ENCODE peak calls at places on chromosomes 6 and 20, in five cellular contexts. D is GM12892, H is body of pancreas, V is mucosa of descending colon, L is C1 segment of cervical spinal cord. C is an unnamed sample.

GRCh38 chr6:159094444-159095252 is 49.9 kb upstream of the TAGAP start:
- DNase-seq in D (peak), L (no peak), V (no peak), H (no peak), C (no peak)

GRCh38 chr20:58192567-58192966 is 35.9 kb downstream of the ANKRD60 start:
- DNase-seq in L (no peak), V (no peak), H (no peak), D (peak), C (no peak)

GRCh38 chr20:41029150-41029872 is 689 bp downstream of the TOP1 start:
- DNase-seq in D (peak), H (peak), V (peak), L (peak), C (peak)

GRCh38 chr6:8192067-8192466 is 89.7 kb upstream of the EEF1E1 start:
- DNase-seq in V (no peak), L (no peak), D (no peak), H (no peak), C (no peak)

GRCh38 chr20:33862709-33863403 is 51.7 kb downstream of the CHMP4B start:
- DNase-seq in D (peak), V (peak), L (peak), H (peak), C (no peak)

GRCh38 chr6:158972241-158973233 is 27.5 kb downstream of the RSPH3 start:
- DNase-seq in H (no peak), D (no peak), L (no peak), V (peak), C (no peak)

GRCh38 chr20:986733-987355 is 15.3 kb downstream of the RSPO4 start:
- DNase-seq in V (no peak), D (no peak), L (no peak), H (no peak), C (no peak)

GRCh38 chr20:33646191-33646590 is 15.9 kb upstream of the C20orf144 start:
- DNase-seq in D (no peak), V (no peak), H (no peak), L (no peak), C (no peak)

GRCh38 chr6:16778521-16778920 is 17.3 kb upstream of the ATXN1 start:
- DNase-seq in H (no peak), V (no peak), D (no peak), L (no peak), C (no peak)

GRCh38 chr6:9404351-9405146 is 969.2 kb upstream of the SLC35B3 start:
- DNase-seq in D (no peak), L (no peak), V (no peak), H (no peak), C (no peak)

GRCh38 chr6:5308066-5308465 is 46.8 kb downstream of the FARS2 start:
- DNase-seq in H (no peak), V (no peak), D (no peak), L (no peak), C (no peak)

GRCh38 chr6:111565316-111566221 is 40.1 kb downstream of the TRAF3IP2 start:
- DNase-seq in L (no peak), D (no peak), V (peak), H (peak), C (no peak)

GRCh38 chr20:53019464-53019863 is 47.3 kb downstream of the TSHZ2 start:
- DNase-seq in H (no peak), L (no peak), V (no peak), D (no peak), C (no peak)

GRCh38 chr20:51265366-51265765 is 242.5 kb upstream of the KCNG1 start:
- DNase-seq in H (no peak), L (no peak), D (no peak), V (no peak), C (no peak)

GRCh38 chr20:46312945-46313861 is 4.9 kb upstream of the CDH22 start:
- DNase-seq in H (no peak), L (no peak), D (no peak), V (no peak), C (no peak)

GRCh38 chr20:63096681-63097335 is 90.0 kb upstream of the BHLHE23 start:
- DNase-seq in L (no peak), H (no peak), D (no peak), V (no peak), C (no peak)

GRCh38 chr6:158410784-158411183 is 98.5 kb downstream of the TULP4 start:
- DNase-seq in D (no peak), L (no peak), V (no peak), H (no peak), C (no peak)

GRCh38 chr20:25389858-25390537 is 637 bp downstream of the ABHD12 start:
- DNase-seq in V (peak), L (peak), D (peak), H (peak), C (peak)

GRCh38 chr6:161168281-161168891 is 105.5 kb downstream of the AGPAT4 start:
- DNase-seq in H (no peak), L (peak), D (no peak), V (peak), C (no peak)

GRCh38 chr20:63033635-63034510 is 27.1 kb upstream of the BHLHE23 start:
- DNase-seq in L (no peak), V (no peak), D (no peak), H (no peak), C (no peak)

GRCh38 chr6:32442243-32442667 is 2.6 kb downstream of the HLA-DRA start:
- DNase-seq in D (no peak), H (no peak), L (no peak), V (no peak), C (no peak)

GRCh38 chr6:16694789-16695188 is 66.5 kb downstream of the ATXN1 start:
- DNase-seq in V (no peak), H (no peak), D (no peak), L (no peak), C (peak)

GRCh38 chr20:48822879-48823385 is 4.9 kb downstream of the PREX1 start:
- DNase-seq in V (no peak), H (no peak), D (no peak), L (peak), C (no peak)

GRCh38 chr6:136123464-136123863 is 126.6 kb downstream of the MTFR2 start:
- DNase-seq in V (no peak), H (no peak), D (no peak), L (no peak), C (no peak)

GRCh38 chr6:93295631-93296030 is 123.7 kb downstream of the EPHA7 start:
- DNase-seq in H (no peak), L (no peak), D (no peak), V (no peak), C (no peak)

GRCh38 chr6:119096683-119097310 is 18.3 kb upstream of the FAM184A start:
- DNase-seq in D (no peak), L (peak), V (peak), H (peak), C (peak)

GRCh38 chr6:105509506-105510331 is 106.8 kb upstream of the PREP start:
- DNase-seq in H (no peak), L (no peak), V (peak), D (no peak), C (no peak)

GRCh38 chr6:45946352-45946751 is 69.3 kb downstream of the CLIC5 start:
- DNase-seq in D (no peak), H (no peak), L (no peak), V (no peak), C (no peak)

GRCh38 chr6:166485651-166486535 is 100.6 kb downstream of the RAMACL start:
- DNase-seq in L (no peak), H (no peak), V (no peak), D (no peak), C (no peak)

GRCh38 chr6:31202259-31203166 is 32.0 kb upstream of the POU5F1 start:
- DNase-seq in H (no peak), L (no peak), V (no peak), D (no peak), C (no peak)

GRCh38 chr20:37257530-37257929 is 4.1 kb downstream of the GHRH start:
- DNase-seq in L (no peak), H (no peak), D (no peak), V (no peak), C (no peak)

GRCh38 chr6:119683022-119683421 is 333.5 kb upstream of the MAN1A1 start:
- DNase-seq in D (no peak), V (no peak), L (no peak), H (no peak), C (no peak)

GRCh38 chr20:2299301-2299700 is 3.5 kb downstream of the TGM3 start:
- DNase-seq in L (no peak), D (no peak), V (peak), H (peak), C (peak)

GRCh38 chr20:39961667-39962066 is 727.4 kb downstream of the MAFB start:
- DNase-seq in D (no peak), L (no peak), H (no peak), V (no peak), C (no peak)

GRCh38 chr20:31425797-31426196 is 14.6 kb upstream of the DEFB123 start:
- DNase-seq in D (no peak), H (no peak), L (no peak), V (no peak), C (no peak)